ENCODE peak calls at places on chromosome 10, in four cellular contexts. A, P, M and E are unnamed samples.

GRCh38 chr10:38118072-38118807 is 24.1 kb downstream of the ZNF37A start:
- DNase-seq in A (no peak), P (peak), M (no peak), E (no peak)

GRCh38 chr10:75230600-75231038 is 5.1 kb downstream of the COMTD1 start:
- DNase-seq in M (peak), P (peak), A (no peak), E (peak)

GRCh38 chr10:77274046-77274795 is 363.4 kb downstream of the KCNMA1 start:
- DNase-seq in P (no peak), M (no peak), A (no peak), E (no peak)

GRCh38 chr10:27383595-27384542 is 120.2 kb upstream of the RAB18 start:
- DNase-seq in P (peak), M (no peak), A (no peak), E (no peak)

GRCh38 chr10:124001391-124002260 is 91.8 kb downstream of the CHST15 start:
- DNase-seq in A (no peak), M (peak), P (no peak), E (no peak)

GRCh38 chr10:78972160-78972946 is 96.4 kb upstream of the ZMIZ1 start:
- DNase-seq in P (peak), M (peak), A (no peak), E (no peak)

GRCh38 chr10:30977385-30977784 is 54.3 kb downstream of the ZNF438 start:
- DNase-seq in P (no peak), A (no peak), M (no peak), E (no peak)

GRCh38 chr10:50361946-50362345 is 110.6 kb upstream of the ASAH2 start:
- DNase-seq in M (no peak), A (no peak), P (no peak), E (no peak)

GRCh38 chr10:48903151-48903550 is 36.5 kb downstream of the LRRC18 start:
- DNase-seq in P (no peak), M (no peak), A (no peak), E (no peak)

GRCh38 chr10:125159932-125160855 is at the start of gene CTBP2:
- DNase-seq in A (no peak), M (peak), P (peak), E (no peak)

GRCh38 chr10:116740971-116741370 is 1.4 kb downstream of the HSPA12A start:
- DNase-seq in M (no peak), P (no peak), A (no peak), E (no peak)

GRCh38 chr10:30454744-30455498 is 20.9 kb downstream of the MAP3K8 start:
- DNase-seq in M (no peak), P (no peak), A (no peak), E (no peak)

GRCh38 chr10:16314259-16314658 is 122.6 kb upstream of the PTER start:
- DNase-seq in M (no peak), P (peak), A (no peak), E (no peak)

GRCh38 chr10:120979435-120980315 is 128.5 kb downstream of the WDR11 start:
- DNase-seq in M (peak), A (no peak), P (peak), E (no peak)

GRCh38 chr10:86632009-86632800 is 22.1 kb upstream of the OPN4 start:
- DNase-seq in M (peak), P (no peak), A (peak), E (no peak)

GRCh38 chr10:78548369-78548985 is 514.8 kb downstream of the RPS24 start:
- DNase-seq in M (no peak), A (no peak), P (no peak), E (no peak)

GRCh38 chr10:93440591-93441012 is 41.5 kb downstream of the MYOF start:
- DNase-seq in P (peak), M (no peak), A (no peak), E (no peak)

GRCh38 chr10:71191019-71191418 is 21.4 kb upstream of the UNC5B start:
- DNase-seq in A (no peak), P (no peak), M (no peak), E (no peak)

GRCh38 chr10:89032141-89032814 is 41.7 kb downstream of the FAS start:
- DNase-seq in A (peak), P (peak), M (no peak), E (no peak)

GRCh38 chr10:69459101-69459805 is 8.0 kb downstream of the TSPAN15 start:
- DNase-seq in A (no peak), P (no peak), M (no peak), E (no peak)

GRCh38 chr10:78774999-78775711 is 293.6 kb upstream of the ZMIZ1 start:
- DNase-seq in A (no peak), M (peak), P (no peak), E (no peak)

GRCh38 chr10:96695366-96695765 is 24.9 kb downstream of the PIK3AP1 start:
- DNase-seq in A (no peak), M (no peak), P (no peak), E (no peak)

DNA sequence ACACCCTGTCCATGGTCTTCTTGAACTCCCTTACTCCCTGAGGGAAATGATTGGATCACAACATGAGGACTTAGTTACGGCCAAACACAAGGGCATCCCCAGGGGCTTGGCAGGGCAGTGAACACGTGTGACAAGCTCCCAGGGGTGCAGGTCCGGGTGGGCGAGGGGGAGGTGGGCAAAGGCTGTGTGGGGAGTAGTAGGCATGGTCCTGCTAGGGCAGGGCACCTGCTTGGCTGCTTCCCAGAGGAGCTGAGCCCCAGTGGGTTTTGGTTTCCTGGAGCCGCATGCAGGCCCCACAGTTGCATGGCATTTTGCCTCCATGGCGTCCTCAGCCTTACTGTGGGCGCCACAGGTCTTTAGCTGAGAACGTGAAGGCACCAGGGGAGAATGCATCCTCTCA is 46.6 kb upstream of the ZNF32 start:
- DNase-seq in P (no peak), A (no peak), M (no peak), E (no peak)
- TF ChIP-seq POLR2A in P (no peak), A (no peak), M (no peak), E (no peak)

DNA sequence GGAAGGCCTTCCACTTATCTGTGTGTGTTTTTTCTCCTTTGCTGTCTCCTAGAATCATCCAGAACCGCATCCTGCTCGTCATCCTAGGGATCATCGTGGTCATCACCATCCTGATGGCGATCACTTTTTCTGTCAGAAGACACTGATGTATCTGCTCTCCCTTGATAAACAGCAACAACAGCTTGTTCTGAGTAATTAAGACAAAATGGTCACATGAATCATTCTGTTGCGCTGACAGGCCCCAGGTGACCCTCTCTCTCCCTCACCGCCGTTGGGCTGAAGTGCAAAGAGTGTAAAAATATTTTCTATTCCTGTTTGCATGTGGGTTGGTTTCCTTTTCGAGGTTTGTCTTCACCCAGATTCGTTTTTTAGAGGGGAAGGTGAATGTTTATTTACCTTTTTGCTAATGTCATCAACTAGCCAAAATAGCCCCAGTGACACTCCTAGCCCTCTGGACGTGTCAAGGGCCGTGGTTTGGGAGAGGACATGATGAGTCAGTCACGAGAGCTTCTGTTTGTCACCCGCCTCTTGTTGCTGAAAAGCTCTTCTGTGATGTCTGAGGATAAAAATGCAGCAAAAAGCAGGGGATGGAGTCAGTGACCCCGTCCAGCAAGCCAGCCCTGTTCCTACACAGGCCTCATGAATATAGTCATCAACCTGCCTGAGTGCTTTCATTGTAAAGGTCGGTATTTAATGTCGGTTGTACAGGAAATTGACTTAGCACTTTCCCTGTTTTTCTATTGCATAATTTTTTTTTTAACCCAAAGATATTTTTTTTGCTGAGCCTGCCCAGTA is 134.6 kb upstream of the TCF7L2 start:
- DNase-seq in A (no peak), P (peak), M (no peak), E (no peak)
- TF ChIP-seq POLR2A in A (no peak), P (no peak), M (no peak), E (no peak)

DNA sequence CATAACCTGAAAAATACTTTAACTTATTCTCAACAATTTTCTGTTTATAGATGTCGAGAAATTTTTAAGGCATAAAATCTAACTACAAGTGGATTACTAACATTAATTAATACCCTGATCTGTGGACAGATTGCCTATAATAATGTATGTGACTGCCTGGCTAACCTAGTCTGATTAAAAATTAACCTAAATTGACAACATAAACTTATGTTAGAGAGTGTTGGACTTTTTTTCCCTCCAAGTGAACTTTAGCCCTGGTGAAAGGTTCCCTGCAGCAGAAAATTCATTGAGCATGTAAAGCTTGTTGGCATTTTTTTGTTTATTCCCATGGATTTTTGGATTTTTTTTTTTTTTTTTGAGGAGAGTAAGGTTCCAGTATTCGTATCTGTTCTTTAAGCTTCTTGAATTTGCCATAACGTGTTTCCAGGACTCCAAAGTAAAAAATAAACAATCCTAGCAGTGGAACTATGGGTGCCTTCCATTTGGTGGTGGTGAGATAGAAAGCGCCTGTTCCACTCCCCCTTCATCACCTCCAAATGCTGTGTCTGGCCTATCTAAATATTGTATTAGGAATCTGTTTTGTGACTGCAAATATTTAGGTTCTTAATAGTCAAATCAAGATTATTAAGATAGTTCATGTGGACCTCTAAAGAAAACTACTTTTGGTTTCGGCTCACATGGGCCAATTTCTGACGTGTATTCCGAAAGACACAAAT is 36.1 kb downstream of the NET1 start:
- DNase-seq in P (no peak), A (no peak), M (no peak), E (no peak)
- TF ChIP-seq POLR2A in P (no peak), A (no peak), M (no peak), E (no peak)

GRCh38 chr10:100997364-100998182 is 2.0 kb upstream of the LZTS2 start:
- DNase-seq in A (peak), P (peak), M (peak), E (no peak)
- TF ChIP-seq POLR2A in A (no peak), P (peak), M (no peak), E (no peak)

GRCh38 chr10:85459906-85460305 is 906.7 kb downstream of the GRID1 start:
- DNase-seq in A (no peak), M (no peak), P (no peak), E (no peak)

GRCh38 chr10:85458274-85458673 is 908.3 kb downstream of the GRID1 start:
- DNase-seq in P (no peak), M (no peak), A (no peak), E (no peak)

DNA sequence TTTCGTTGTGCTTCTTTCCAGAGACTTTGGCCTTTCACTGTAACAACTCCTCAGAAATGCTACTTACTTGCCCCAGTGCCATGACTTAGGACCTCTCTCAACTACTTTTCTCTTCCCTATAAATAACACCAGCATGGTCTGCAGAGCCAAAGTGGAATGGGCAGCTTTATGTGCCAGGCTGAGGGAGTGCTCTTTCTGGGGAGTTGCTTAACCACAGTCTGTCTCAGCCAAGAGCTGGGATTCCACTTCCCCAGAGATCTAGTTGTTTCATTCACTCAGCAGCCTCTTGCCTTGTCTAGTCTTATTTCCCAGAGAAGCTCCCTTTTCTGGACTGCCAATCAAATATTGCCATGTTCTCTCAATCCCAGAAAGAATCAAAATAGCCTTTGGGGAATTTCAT is 912.2 kb downstream of the GRID1 start:
- DNase-seq in M (no peak), A (no peak), P (no peak), E (no peak)
- TF ChIP-seq POLR2A in M (no peak), A (no peak), P (no peak), E (no peak)

GRCh38 chr10:62047240-62047897 is 145.9 kb downstream of the ARID5B start:
- DNase-seq in A (no peak), P (no peak), M (no peak), E (no peak)

GRCh38 chr10:62044569-62044968 is 143.1 kb downstream of the ARID5B start:
- DNase-seq in M (no peak), A (no peak), P (no peak), E (no peak)

GRCh38 chr10:62046522-62047239 is 145.2 kb downstream of the ARID5B start:
- DNase-seq in M (no peak), A (no peak), P (no peak), E (no peak)

GRCh38 chr10:62047960-62048383 is 146.5 kb downstream of the ARID5B start:
- DNase-seq in P (no peak), M (no peak), A (no peak), E (no peak)

DNA sequence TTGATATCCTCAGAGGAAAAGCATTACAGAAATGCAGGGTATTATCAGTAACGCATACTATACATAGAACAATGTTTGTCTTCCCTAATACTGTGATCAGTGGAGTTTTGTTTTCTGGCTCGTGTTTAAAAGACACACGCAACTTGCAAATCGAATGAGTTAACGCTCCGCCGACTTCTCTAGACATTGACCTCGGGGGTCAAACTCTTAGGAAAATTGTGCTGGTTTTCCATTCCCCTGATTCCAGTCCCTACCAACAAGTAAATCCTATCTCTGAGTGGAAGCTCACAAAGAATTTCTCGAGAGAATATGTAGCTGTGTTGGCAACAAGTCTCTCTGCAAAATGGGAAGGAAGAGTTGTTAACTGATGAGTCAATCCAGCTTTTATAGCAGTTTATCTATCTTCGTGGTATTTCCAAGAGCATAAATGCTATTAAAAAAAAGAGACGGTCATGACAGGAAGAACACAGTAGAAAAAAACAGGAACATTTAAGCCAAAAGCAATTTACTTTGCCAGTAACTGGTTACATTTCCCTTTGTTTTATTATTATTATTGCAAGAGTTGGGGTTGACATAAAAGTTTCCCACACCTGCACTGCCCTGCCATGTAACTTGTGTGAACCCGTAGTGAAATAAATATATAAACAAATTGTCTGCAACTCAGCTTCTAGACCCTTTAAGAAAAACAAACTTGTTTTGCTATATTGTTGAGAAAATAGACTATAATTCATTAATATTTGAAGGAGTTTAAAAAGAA is 144.4 kb downstream of the ARID5B start:
- DNase-seq in A (no peak), P (no peak), M (no peak), E (no peak)
- TF ChIP-seq POLR2A in A (no peak), P (no peak), M (no peak), E (no peak)

DNA sequence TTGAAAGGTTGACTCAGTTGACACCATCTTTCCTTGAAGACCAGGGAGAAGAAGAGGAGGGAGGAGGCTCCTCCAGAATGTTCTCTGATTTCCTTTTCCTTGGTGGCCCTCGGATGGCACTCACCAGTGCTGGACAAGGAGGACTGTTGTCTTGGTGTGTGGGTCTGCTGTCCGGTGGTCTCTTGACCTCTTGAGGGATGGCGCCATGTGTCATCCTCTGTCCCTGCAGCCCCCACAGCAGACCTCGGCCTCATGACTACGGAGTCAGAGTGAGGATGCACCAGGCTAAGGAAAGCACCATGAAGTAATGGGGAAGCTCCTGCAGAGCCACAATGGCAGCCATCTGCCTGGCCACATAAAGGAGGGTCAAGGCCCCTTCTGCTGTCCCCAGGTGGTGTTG is 475.0 kb downstream of the GLRX3 start:
- DNase-seq in M (no peak), A (no peak), P (no peak), E (no peak)
- TF ChIP-seq POLR2A in M (no peak), A (no peak), P (no peak), E (no peak)